ENCODE peak calls at places on chromosomes 12 and 14, in ten cellular contexts. One of them, this sample, is unnamed.

GRCh38 chr12:1307796-1308195 is 286.6 kb downstream of the FBXL14 start:
- DNase-seq in activated naive CD4-positive, alpha-beta T cell treated with Interleukin-2 at 50 U/mL for 16 hours: no peak
- DNase-seq in mesothelial cell of epicardium: no peak
- DNase-seq in NCI-H1930: no peak
- DNase-seq in activated CD4-positive, alpha-beta T cell treated with anti-CD3 and anti-CD28 coated beads, Interleukin-2, amount 50 U/mL, for 24 hours: no peak
- DNase-seq in mucosa of descending colon: no peak
- DNase-seq in cardiac fibroblast: no peak
- DNase-seq in NCI-H510A treated with DMSO at 0.1 percent for 48 hours: no peak
- DNase-seq in MCF 10A: no peak
- DNase-seq in transverse colon: no peak
- DNase-seq in this sample: no peak

GRCh38 chr14:28308727-28309126 is 457.9 kb upstream of the FOXG1 start:
- DNase-seq in NCI-H1930: no peak
- DNase-seq in transverse colon: no peak
- DNase-seq in activated CD4-positive, alpha-beta T cell treated with anti-CD3 and anti-CD28 coated beads, Interleukin-2, amount 50 U/mL, for 24 hours: no peak
- DNase-seq in NCI-H510A treated with DMSO at 0.1 percent for 48 hours: no peak
- DNase-seq in activated naive CD4-positive, alpha-beta T cell treated with Interleukin-2 at 50 U/mL for 16 hours: no peak
- DNase-seq in MCF 10A: peak; percentile 77
- DNase-seq in mesothelial cell of epicardium: no peak
- DNase-seq in mucosa of descending colon: no peak
- DNase-seq in cardiac fibroblast: peak; percentile 77
- DNase-seq in this sample: no peak

GRCh38 chr12:123076604-123077297 is 74.1 kb downstream of the PITPNM2 start:
- DNase-seq in mucosa of descending colon: no peak
- DNase-seq in NCI-H1930: no peak
- DNase-seq in NCI-H510A treated with DMSO at 0.1 percent for 48 hours: peak; percentile 21
- DNase-seq in cardiac fibroblast: no peak
- DNase-seq in activated naive CD4-positive, alpha-beta T cell treated with Interleukin-2 at 50 U/mL for 16 hours: peak; percentile 52
- DNase-seq in transverse colon: no peak
- DNase-seq in mesothelial cell of epicardium: no peak
- DNase-seq in activated CD4-positive, alpha-beta T cell treated with anti-CD3 and anti-CD28 coated beads, Interleukin-2, amount 50 U/mL, for 24 hours: peak; percentile 68
- DNase-seq in MCF 10A: no peak
- DNase-seq in this sample: no peak

GRCh38 chr12:48786591-48787544 is 2.0 kb downstream of the ADCY6 start:
- DNase-seq in NCI-H1930: no peak
- DNase-seq in NCI-H510A treated with DMSO at 0.1 percent for 48 hours: no peak
- DNase-seq in mucosa of descending colon: no peak
- DNase-seq in transverse colon: no peak
- DNase-seq in activated naive CD4-positive, alpha-beta T cell treated with Interleukin-2 at 50 U/mL for 16 hours: no peak
- DNase-seq in mesothelial cell of epicardium: no peak
- DNase-seq in activated CD4-positive, alpha-beta T cell treated with anti-CD3 and anti-CD28 coated beads, Interleukin-2, amount 50 U/mL, for 24 hours: no peak
- DNase-seq in MCF 10A: no peak
- DNase-seq in cardiac fibroblast: peak; percentile 83
- DNase-seq in this sample: no peak

GRCh38 chr12:49105504-49106120 is 5.0 kb downstream of the LMBR1L start:
- DNase-seq in mucosa of descending colon: no peak
- DNase-seq in transverse colon: no peak
- DNase-seq in activated CD4-positive, alpha-beta T cell treated with anti-CD3 and anti-CD28 coated beads, Interleukin-2, amount 50 U/mL, for 24 hours: no peak
- DNase-seq in NCI-H510A treated with DMSO at 0.1 percent for 48 hours: no peak
- DNase-seq in MCF 10A: no peak
- DNase-seq in activated naive CD4-positive, alpha-beta T cell treated with Interleukin-2 at 50 U/mL for 16 hours: no peak
- DNase-seq in mesothelial cell of epicardium: no peak
- DNase-seq in cardiac fibroblast: peak; percentile 55
- DNase-seq in NCI-H1930: no peak
- DNase-seq in this sample: no peak

GRCh38 chr12:81596558-81596957 is 162.6 kb downstream of the PPFIA2 start:
- DNase-seq in mesothelial cell of epicardium: no peak
- DNase-seq in activated naive CD4-positive, alpha-beta T cell treated with Interleukin-2 at 50 U/mL for 16 hours: no peak
- DNase-seq in activated CD4-positive, alpha-beta T cell treated with anti-CD3 and anti-CD28 coated beads, Interleukin-2, amount 50 U/mL, for 24 hours: no peak
- DNase-seq in MCF 10A: peak; percentile 21
- DNase-seq in cardiac fibroblast: no peak
- DNase-seq in NCI-H510A treated with DMSO at 0.1 percent for 48 hours: no peak
- DNase-seq in mucosa of descending colon: no peak
- DNase-seq in NCI-H1930: no peak
- DNase-seq in transverse colon: no peak
- DNase-seq in this sample: no peak

GRCh38 chr14:69335421-69335820 is 62.7 kb downstream of the ERH start:
- DNase-seq in NCI-H510A treated with DMSO at 0.1 percent for 48 hours: no peak
- DNase-seq in activated CD4-positive, alpha-beta T cell treated with anti-CD3 and anti-CD28 coated beads, Interleukin-2, amount 50 U/mL, for 24 hours: no peak
- DNase-seq in MCF 10A: no peak
- DNase-seq in mucosa of descending colon: no peak
- DNase-seq in activated naive CD4-positive, alpha-beta T cell treated with Interleukin-2 at 50 U/mL for 16 hours: no peak
- DNase-seq in transverse colon: no peak
- DNase-seq in cardiac fibroblast: no peak
- DNase-seq in mesothelial cell of epicardium: no peak
- DNase-seq in NCI-H1930: no peak
- DNase-seq in this sample: no peak

GRCh38 chr12:70070494-70071007 is 172.7 kb upstream of the CNOT2 start:
- DNase-seq in mesothelial cell of epicardium: no peak
- DNase-seq in activated naive CD4-positive, alpha-beta T cell treated with Interleukin-2 at 50 U/mL for 16 hours: no peak
- DNase-seq in NCI-H510A treated with DMSO at 0.1 percent for 48 hours: peak; percentile 52
- DNase-seq in activated CD4-positive, alpha-beta T cell treated with anti-CD3 and anti-CD28 coated beads, Interleukin-2, amount 50 U/mL, for 24 hours: no peak
- DNase-seq in MCF 10A: no peak
- DNase-seq in transverse colon: no peak
- DNase-seq in mucosa of descending colon: no peak
- DNase-seq in cardiac fibroblast: no peak
- DNase-seq in NCI-H1930: no peak
- DNase-seq in this sample: no peak

GRCh38 chr12:57810450-57810849 is 8.1 kb downstream of the AVIL start:
- DNase-seq in activated CD4-positive, alpha-beta T cell treated with anti-CD3 and anti-CD28 coated beads, Interleukin-2, amount 50 U/mL, for 24 hours: no peak
- DNase-seq in mesothelial cell of epicardium: no peak
- DNase-seq in MCF 10A: peak; percentile 96
- DNase-seq in transverse colon: no peak
- DNase-seq in NCI-H510A treated with DMSO at 0.1 percent for 48 hours: no peak
- DNase-seq in activated naive CD4-positive, alpha-beta T cell treated with Interleukin-2 at 50 U/mL for 16 hours: no peak
- DNase-seq in mucosa of descending colon: no peak
- DNase-seq in cardiac fibroblast: peak; percentile 61
- DNase-seq in NCI-H1930: no peak
- DNase-seq in this sample: no peak

GRCh38 chr12:104411826-104412626 is 44.7 kb upstream of the CHST11 start:
- DNase-seq in transverse colon: no peak
- DNase-seq in NCI-H1930: no peak
- DNase-seq in NCI-H510A treated with DMSO at 0.1 percent for 48 hours: no peak
- DNase-seq in cardiac fibroblast: peak; percentile 27
- DNase-seq in MCF 10A: no peak
- DNase-seq in activated CD4-positive, alpha-beta T cell treated with anti-CD3 and anti-CD28 coated beads, Interleukin-2, amount 50 U/mL, for 24 hours: no peak
- DNase-seq in mucosa of descending colon: no peak
- DNase-seq in mesothelial cell of epicardium: no peak
- DNase-seq in activated naive CD4-positive, alpha-beta T cell treated with Interleukin-2 at 50 U/mL for 16 hours: no peak
- DNase-seq in this sample: no peak

GRCh38 chr12:130458341-130458740 is 120.7 kb downstream of the PIWIL1 start:
- DNase-seq in mucosa of descending colon: no peak
- DNase-seq in mesothelial cell of epicardium: no peak
- DNase-seq in activated naive CD4-positive, alpha-beta T cell treated with Interleukin-2 at 50 U/mL for 16 hours: no peak
- DNase-seq in transverse colon: no peak
- DNase-seq in cardiac fibroblast: no peak
- DNase-seq in activated CD4-positive, alpha-beta T cell treated with anti-CD3 and anti-CD28 coated beads, Interleukin-2, amount 50 U/mL, for 24 hours: no peak
- DNase-seq in NCI-H510A treated with DMSO at 0.1 percent for 48 hours: no peak
- DNase-seq in MCF 10A: no peak
- DNase-seq in NCI-H1930: no peak
- DNase-seq in this sample: no peak

GRCh38 chr14:59130472-59130871 is 58.0 kb upstream of the DAAM1 start:
- DNase-seq in mucosa of descending colon: no peak
- DNase-seq in activated naive CD4-positive, alpha-beta T cell treated with Interleukin-2 at 50 U/mL for 16 hours: no peak
- DNase-seq in cardiac fibroblast: no peak
- DNase-seq in transverse colon: no peak
- DNase-seq in activated CD4-positive, alpha-beta T cell treated with anti-CD3 and anti-CD28 coated beads, Interleukin-2, amount 50 U/mL, for 24 hours: no peak
- DNase-seq in MCF 10A: no peak
- DNase-seq in mesothelial cell of epicardium: no peak
- DNase-seq in NCI-H510A treated with DMSO at 0.1 percent for 48 hours: no peak
- DNase-seq in NCI-H1930: no peak
- DNase-seq in this sample: no peak

GRCh38 chr12:105835505-105835904 is 303.2 kb downstream of the NUAK1 start:
- DNase-seq in MCF 10A: no peak
- DNase-seq in activated naive CD4-positive, alpha-beta T cell treated with Interleukin-2 at 50 U/mL for 16 hours: no peak
- DNase-seq in mesothelial cell of epicardium: no peak
- DNase-seq in NCI-H510A treated with DMSO at 0.1 percent for 48 hours: no peak
- DNase-seq in transverse colon: no peak
- DNase-seq in mucosa of descending colon: no peak
- DNase-seq in cardiac fibroblast: no peak
- DNase-seq in NCI-H1930: no peak
- DNase-seq in activated CD4-positive, alpha-beta T cell treated with anti-CD3 and anti-CD28 coated beads, Interleukin-2, amount 50 U/mL, for 24 hours: no peak
- DNase-seq in this sample: no peak

GRCh38 chr14:32038876-32039275 is 38.2 kb upstream of the ARHGAP5 start:
- DNase-seq in mesothelial cell of epicardium: no peak
- DNase-seq in cardiac fibroblast: no peak
- DNase-seq in NCI-H1930: no peak
- DNase-seq in activated CD4-positive, alpha-beta T cell treated with anti-CD3 and anti-CD28 coated beads, Interleukin-2, amount 50 U/mL, for 24 hours: no peak
- DNase-seq in mucosa of descending colon: no peak
- DNase-seq in activated naive CD4-positive, alpha-beta T cell treated with Interleukin-2 at 50 U/mL for 16 hours: no peak
- DNase-seq in MCF 10A: peak; percentile 17
- DNase-seq in NCI-H510A treated with DMSO at 0.1 percent for 48 hours: no peak
- DNase-seq in transverse colon: no peak
- DNase-seq in this sample: no peak

GRCh38 chr12:119556830-119557229 is 36.7 kb upstream of the TMEM233 start:
- DNase-seq in mesothelial cell of epicardium: no peak
- DNase-seq in transverse colon: no peak
- DNase-seq in cardiac fibroblast: no peak
- DNase-seq in NCI-H510A treated with DMSO at 0.1 percent for 48 hours: no peak
- DNase-seq in activated naive CD4-positive, alpha-beta T cell treated with Interleukin-2 at 50 U/mL for 16 hours: no peak
- DNase-seq in MCF 10A: peak; percentile 5
- DNase-seq in NCI-H1930: no peak
- DNase-seq in mucosa of descending colon: no peak
- DNase-seq in activated CD4-positive, alpha-beta T cell treated with anti-CD3 and anti-CD28 coated beads, Interleukin-2, amount 50 U/mL, for 24 hours: no peak
- DNase-seq in this sample: no peak

GRCh38 chr14:21668377-21668776 is 5.2 kb downstream of the OR4E1 start:
- DNase-seq in MCF 10A: peak; percentile 41
- DNase-seq in NCI-H510A treated with DMSO at 0.1 percent for 48 hours: no peak
- DNase-seq in activated naive CD4-positive, alpha-beta T cell treated with Interleukin-2 at 50 U/mL for 16 hours: no peak
- DNase-seq in activated CD4-positive, alpha-beta T cell treated with anti-CD3 and anti-CD28 coated beads, Interleukin-2, amount 50 U/mL, for 24 hours: no peak
- DNase-seq in mesothelial cell of epicardium: no peak
- DNase-seq in cardiac fibroblast: no peak
- DNase-seq in transverse colon: no peak
- DNase-seq in NCI-H1930: no peak
- DNase-seq in mucosa of descending colon: no peak
- DNase-seq in this sample: no peak

GRCh38 chr12:2084553-2085296 is 31.9 kb downstream of the CACNA1C start:
- DNase-seq in activated naive CD4-positive, alpha-beta T cell treated with Interleukin-2 at 50 U/mL for 16 hours: no peak
- DNase-seq in NCI-H510A treated with DMSO at 0.1 percent for 48 hours: no peak
- DNase-seq in activated CD4-positive, alpha-beta T cell treated with anti-CD3 and anti-CD28 coated beads, Interleukin-2, amount 50 U/mL, for 24 hours: no peak
- DNase-seq in mucosa of descending colon: no peak
- DNase-seq in MCF 10A: peak; percentile 26
- DNase-seq in mesothelial cell of epicardium: no peak
- DNase-seq in cardiac fibroblast: peak; percentile 72
- DNase-seq in transverse colon: no peak
- DNase-seq in NCI-H1930: no peak
- DNase-seq in this sample: no peak

GRCh38 chr14:99682809-99683618 is 1.1 kb upstream of the CYP46A1 start:
- DNase-seq in MCF 10A: peak; percentile 76
- DNase-seq in activated CD4-positive, alpha-beta T cell treated with anti-CD3 and anti-CD28 coated beads, Interleukin-2, amount 50 U/mL, for 24 hours: peak; percentile 76
- DNase-seq in transverse colon: peak; percentile 81
- DNase-seq in NCI-H510A treated with DMSO at 0.1 percent for 48 hours: peak; percentile 55
- DNase-seq in activated naive CD4-positive, alpha-beta T cell treated with Interleukin-2 at 50 U/mL for 16 hours: peak; percentile 87
- DNase-seq in mucosa of descending colon: peak; percentile 83
- DNase-seq in cardiac fibroblast: peak; percentile 75
- DNase-seq in NCI-H1930: peak; percentile 72
- DNase-seq in mesothelial cell of epicardium: peak; percentile 92
- DNase-seq in this sample: peak; percentile 76

GRCh38 chr12:46005151-46005797 is 14.9 kb upstream of the SCAF11 start:
- DNase-seq in MCF 10A: peak; percentile 8
- DNase-seq in NCI-H1930: no peak
- DNase-seq in cardiac fibroblast: peak; percentile 46
- DNase-seq in mucosa of descending colon: no peak
- DNase-seq in activated naive CD4-positive, alpha-beta T cell treated with Interleukin-2 at 50 U/mL for 16 hours: no peak
- DNase-seq in NCI-H510A treated with DMSO at 0.1 percent for 48 hours: no peak
- DNase-seq in activated CD4-positive, alpha-beta T cell treated with anti-CD3 and anti-CD28 coated beads, Interleukin-2, amount 50 U/mL, for 24 hours: no peak
- DNase-seq in mesothelial cell of epicardium: no peak
- DNase-seq in transverse colon: no peak
- DNase-seq in this sample: no peak

GRCh38 chr12:125267114-125267513 is 201.9 kb downstream of the AACS start:
- DNase-seq in NCI-H510A treated with DMSO at 0.1 percent for 48 hours: no peak
- DNase-seq in cardiac fibroblast: no peak
- DNase-seq in MCF 10A: peak; percentile 53
- DNase-seq in mesothelial cell of epicardium: no peak
- DNase-seq in NCI-H1930: no peak
- DNase-seq in activated CD4-positive, alpha-beta T cell treated with anti-CD3 and anti-CD28 coated beads, Interleukin-2, amount 50 U/mL, for 24 hours: no peak
- DNase-seq in transverse colon: no peak
- DNase-seq in activated naive CD4-positive, alpha-beta T cell treated with Interleukin-2 at 50 U/mL for 16 hours: no peak
- DNase-seq in mucosa of descending colon: no peak
- DNase-seq in this sample: no peak

GRCh38 chr14:69101331-69101826 is 51.5 kb downstream of the DCAF5 start:
- DNase-seq in mucosa of descending colon: no peak
- DNase-seq in NCI-H1930: no peak
- DNase-seq in mesothelial cell of epicardium: no peak
- DNase-seq in cardiac fibroblast: peak; percentile 94
- DNase-seq in MCF 10A: peak; percentile 87
- DNase-seq in activated naive CD4-positive, alpha-beta T cell treated with Interleukin-2 at 50 U/mL for 16 hours: no peak
- DNase-seq in activated CD4-positive, alpha-beta T cell treated with anti-CD3 and anti-CD28 coated beads, Interleukin-2, amount 50 U/mL, for 24 hours: no peak
- DNase-seq in NCI-H510A treated with DMSO at 0.1 percent for 48 hours: no peak
- DNase-seq in transverse colon: no peak
- DNase-seq in this sample: no peak

GRCh38 chr14:72651715-72652114 is 242.2 kb downstream of the DPF3 start:
- DNase-seq in NCI-H1930: no peak
- DNase-seq in mucosa of descending colon: no peak
- DNase-seq in NCI-H510A treated with DMSO at 0.1 percent for 48 hours: no peak
- DNase-seq in mesothelial cell of epicardium: no peak
- DNase-seq in activated CD4-positive, alpha-beta T cell treated with anti-CD3 and anti-CD28 coated beads, Interleukin-2, amount 50 U/mL, for 24 hours: no peak
- DNase-seq in cardiac fibroblast: no peak
- DNase-seq in activated naive CD4-positive, alpha-beta T cell treated with Interleukin-2 at 50 U/mL for 16 hours: no peak
- DNase-seq in MCF 10A: no peak
- DNase-seq in transverse colon: no peak
- DNase-seq in this sample: no peak

GRCh38 chr12:54216580-54217308 is 28.0 kb upstream of the SMUG1 start:
- DNase-seq in cardiac fibroblast: peak; percentile 82
- DNase-seq in MCF 10A: peak; percentile 89
- DNase-seq in NCI-H1930: peak; percentile 88
- DNase-seq in NCI-H510A treated with DMSO at 0.1 percent for 48 hours: peak; percentile 82
- DNase-seq in activated naive CD4-positive, alpha-beta T cell treated with Interleukin-2 at 50 U/mL for 16 hours: peak; percentile 71
- DNase-seq in mesothelial cell of epicardium: peak; percentile 80
- DNase-seq in activated CD4-positive, alpha-beta T cell treated with anti-CD3 and anti-CD28 coated beads, Interleukin-2, amount 50 U/mL, for 24 hours: peak; percentile 61
- DNase-seq in transverse colon: peak; percentile 78
- DNase-seq in mucosa of descending colon: peak; percentile 89
- DNase-seq in this sample: peak; percentile 75

GRCh38 chr14:55816225-55816624 is 236.2 kb downstream of the KTN1 start:
- DNase-seq in activated CD4-positive, alpha-beta T cell treated with anti-CD3 and anti-CD28 coated beads, Interleukin-2, amount 50 U/mL, for 24 hours: no peak
- DNase-seq in transverse colon: no peak
- DNase-seq in NCI-H1930: no peak
- DNase-seq in NCI-H510A treated with DMSO at 0.1 percent for 48 hours: no peak
- DNase-seq in cardiac fibroblast: no peak
- DNase-seq in mesothelial cell of epicardium: no peak
- DNase-seq in MCF 10A: no peak
- DNase-seq in activated naive CD4-positive, alpha-beta T cell treated with Interleukin-2 at 50 U/mL for 16 hours: no peak
- DNase-seq in mucosa of descending colon: no peak
- DNase-seq in this sample: no peak

GRCh38 chr12:71551529-71551928 is 111.9 kb downstream of the LGR5 start:
- DNase-seq in NCI-H1930: no peak
- DNase-seq in activated naive CD4-positive, alpha-beta T cell treated with Interleukin-2 at 50 U/mL for 16 hours: no peak
- DNase-seq in cardiac fibroblast: peak; percentile 65
- DNase-seq in MCF 10A: peak; percentile 41
- DNase-seq in activated CD4-positive, alpha-beta T cell treated with anti-CD3 and anti-CD28 coated beads, Interleukin-2, amount 50 U/mL, for 24 hours: no peak
- DNase-seq in mesothelial cell of epicardium: no peak
- DNase-seq in transverse colon: no peak
- DNase-seq in mucosa of descending colon: no peak
- DNase-seq in NCI-H510A treated with DMSO at 0.1 percent for 48 hours: peak; percentile 21
- DNase-seq in this sample: no peak

GRCh38 chr14:105878125-105878524 is 351.7 kb downstream of the TMEM121 start:
- DNase-seq in transverse colon: no peak
- DNase-seq in mesothelial cell of epicardium: no peak
- DNase-seq in NCI-H1930: no peak
- DNase-seq in cardiac fibroblast: no peak
- DNase-seq in NCI-H510A treated with DMSO at 0.1 percent for 48 hours: no peak
- DNase-seq in activated CD4-positive, alpha-beta T cell treated with anti-CD3 and anti-CD28 coated beads, Interleukin-2, amount 50 U/mL, for 24 hours: no peak
- DNase-seq in MCF 10A: no peak
- DNase-seq in mucosa of descending colon: peak; percentile 40
- DNase-seq in activated naive CD4-positive, alpha-beta T cell treated with Interleukin-2 at 50 U/mL for 16 hours: no peak
- DNase-seq in this sample: no peak

GRCh38 chr12:107650977-107651376 is 34.6 kb upstream of the PWP1 start:
- DNase-seq in transverse colon: no peak
- DNase-seq in activated naive CD4-positive, alpha-beta T cell treated with Interleukin-2 at 50 U/mL for 16 hours: no peak
- DNase-seq in NCI-H1930: no peak
- DNase-seq in cardiac fibroblast: no peak
- DNase-seq in NCI-H510A treated with DMSO at 0.1 percent for 48 hours: no peak
- DNase-seq in mesothelial cell of epicardium: no peak
- DNase-seq in MCF 10A: no peak
- DNase-seq in mucosa of descending colon: no peak
- DNase-seq in activated CD4-positive, alpha-beta T cell treated with anti-CD3 and anti-CD28 coated beads, Interleukin-2, amount 50 U/mL, for 24 hours: no peak
- DNase-seq in this sample: no peak

GRCh38 chr12:30923057-30923456 is 3.5 kb upstream of the TSPAN11 start:
- DNase-seq in cardiac fibroblast: peak; percentile 22
- DNase-seq in MCF 10A: no peak
- DNase-seq in activated CD4-positive, alpha-beta T cell treated with anti-CD3 and anti-CD28 coated beads, Interleukin-2, amount 50 U/mL, for 24 hours: no peak
- DNase-seq in mucosa of descending colon: no peak
- DNase-seq in mesothelial cell of epicardium: no peak
- DNase-seq in NCI-H510A treated with DMSO at 0.1 percent for 48 hours: no peak
- DNase-seq in NCI-H1930: no peak
- DNase-seq in transverse colon: no peak
- DNase-seq in activated naive CD4-positive, alpha-beta T cell treated with Interleukin-2 at 50 U/mL for 16 hours: no peak
- DNase-seq in this sample: no peak